ENCODE peak calls at places on chromosomes 5 and 9, in seven cellular contexts. Z is neuronal stem cell, Q is IMR-90, F is trophoblast cell, G is H9, S is H1, E is mesendoderm. O is an unnamed sample.

GRCh38 chr9:36714161-36714560 is 141.5 kb downstream of the MELK start:
- DNase-seq in Z (no peak), Q (no peak), F (no peak), G (no peak), S (no peak), E (no peak), O (no peak)

GRCh38 chr5:156406023-156406422 is 79.1 kb downstream of the SGCD start:
- DNase-seq in Z (no peak), Q (no peak), F (peak), G (no peak), S (no peak), E (no peak), O (no peak)

GRCh38 chr5:119395080-119395836 is 39.4 kb downstream of the TNFAIP8 start:
- DNase-seq in Z (no peak), Q (no peak), F (no peak), G (no peak), S (no peak), E (no peak), O (no peak)

GRCh38 chr5:2904399-2904798 is 152.9 kb upstream of the IRX2 start:
- DNase-seq in Z (no peak), Q (no peak), F (no peak), G (peak), S (peak), E (no peak), O (no peak)

GRCh38 chr5:61002616-61003015 is 57.6 kb downstream of the NDUFAF2 start:
- DNase-seq in Z (no peak), Q (no peak), F (no peak), G (no peak), S (no peak), E (no peak), O (no peak)

GRCh38 chr5:125257057-125257970 is 510.9 kb upstream of the ZNF608 start:
- DNase-seq in Z (peak), Q (peak), F (peak), G (no peak), S (no peak), E (peak), O (no peak)

GRCh38 chr9:76181020-76181641 is 213.1 kb downstream of the RFK start:
- DNase-seq in Z (no peak), Q (peak), F (peak), G (no peak), S (no peak), E (peak), O (peak)

GRCh38 chr5:175617447-175617846 is 40.4 kb upstream of the HRH2 start:
- DNase-seq in Z (no peak), Q (no peak), F (no peak), G (peak), S (peak), E (peak), O (no peak)

GRCh38 chr5:133580618-133581017 is 31.7 kb downstream of the FSTL4 start:
- DNase-seq in Z (no peak), Q (no peak), F (no peak), G (no peak), S (peak), E (peak), O (no peak)

GRCh38 chr9:134339183-134339806 is 13.0 kb downstream of the RXRA start:
- DNase-seq in Z (no peak), Q (peak), F (no peak), G (no peak), S (no peak), E (no peak), O (no peak)

GRCh38 chr9:124190761-124191160 is 67.0 kb upstream of the NEK6 start:
- DNase-seq in Z (no peak), Q (no peak), F (no peak), G (no peak), S (peak), E (no peak), O (no peak)

GRCh38 chr5:170488576-170488975 is 15.2 kb upstream of the KCNIP1 start:
- DNase-seq in Z (no peak), Q (no peak), F (no peak), G (no peak), S (no peak), E (no peak), O (no peak)

GRCh38 chr5:135242021-135242480 is 157.0 kb downstream of the MACROH2A1 start:
- DNase-seq in Z (no peak), Q (peak), F (peak), G (peak), S (peak), E (no peak), O (peak)

GRCh38 chr5:1336749-1337489 is 8.0 kb downstream of the CLPTM1L start:
- DNase-seq in Z (no peak), Q (no peak), F (no peak), G (no peak), S (no peak), E (no peak), O (no peak)

GRCh38 chr5:174172104-174172965 is 126.8 kb downstream of the NSG2 start:
- DNase-seq in Z (peak), Q (no peak), F (no peak), G (peak), S (no peak), E (peak), O (no peak)

GRCh38 chr5:39608024-39608423 is 183.2 kb upstream of the DAB2 start:
- DNase-seq in Z (no peak), Q (no peak), F (no peak), G (no peak), S (no peak), E (no peak), O (no peak)

GRCh38 chr5:38922199-38922598 is 76.4 kb downstream of the OSMR start:
- DNase-seq in Z (peak), Q (peak), F (peak), G (peak), S (peak), E (peak), O (peak)

GRCh38 chr5:84131372-84131771 is 253.3 kb downstream of the EDIL3 start:
- DNase-seq in Z (no peak), Q (no peak), F (no peak), G (no peak), S (no peak), E (no peak), O (no peak)

GRCh38 chr5:96934291-96934694 is 1.6 kb upstream of the LNPEP start:
- DNase-seq in Z (no peak), Q (peak), F (no peak), G (no peak), S (no peak), E (peak), O (no peak)

GRCh38 chr5:109161914-109162683 is 247.7 kb downstream of the PJA2 start:
- DNase-seq in Z (no peak), Q (peak), F (no peak), G (no peak), S (no peak), E (no peak), O (peak)

GRCh38 chr5:132024789-132025402 is 13.4 kb upstream of the ACSL6 start:
- DNase-seq in Z (no peak), Q (no peak), F (no peak), G (peak), S (no peak), E (peak), O (no peak)

GRCh38 chr5:90739567-90739966 is 181.0 kb downstream of the ADGRV1 start:
- DNase-seq in Z (no peak), Q (no peak), F (no peak), G (no peak), S (no peak), E (no peak), O (no peak)

GRCh38 chr9:85020791-85021190 is 351.3 kb downstream of the NTRK2 start:
- DNase-seq in Z (no peak), Q (no peak), F (no peak), G (no peak), S (no peak), E (no peak), O (no peak)

GRCh38 chr9:137461663-137462395 is 2.7 kb upstream of the NSMF start:
- DNase-seq in Z (no peak), Q (no peak), F (peak), G (peak), S (peak), E (peak), O (peak)

GRCh38 chr9:71703172-71703872 is 65.0 kb downstream of the CEMIP2 start:
- DNase-seq in Z (no peak), Q (no peak), F (no peak), G (no peak), S (no peak), E (no peak), O (no peak)

GRCh38 chr5:141680751-141681201 is 1.3 kb downstream of the ARAP3 start:
- DNase-seq in Z (peak), Q (peak), F (no peak), G (peak), S (peak), E (peak), O (peak)

GRCh38 chr9:112341741-112342140 is 8.3 kb upstream of the PTBP3 start:
- DNase-seq in Z (no peak), Q (peak), F (peak), G (no peak), S (no peak), E (peak), O (no peak)

GRCh38 chr5:34686762-34687268 is 30.7 kb downstream of the RAI14 start:
- DNase-seq in Z (no peak), Q (peak), F (peak), G (no peak), S (no peak), E (peak), O (peak)

GRCh38 chr5:121350493-121350892 is 501.2 kb upstream of the FTMT start:
- DNase-seq in Z (no peak), Q (no peak), F (no peak), G (no peak), S (no peak), E (no peak), O (no peak)

GRCh38 chr9:97280755-97281330 is 26.6 kb upstream of the CCDC180 start:
- DNase-seq in Z (no peak), Q (no peak), F (no peak), G (no peak), S (no peak), E (no peak), O (no peak)

GRCh38 chr9:19133549-19134345 is 6.5 kb upstream of the PLIN2 start:
- DNase-seq in Z (no peak), Q (peak), F (no peak), G (no peak), S (no peak), E (no peak), O (no peak)

GRCh38 chr9:135816179-135816970 is 91.0 kb downstream of the CAMSAP1 start:
- DNase-seq in Z (no peak), Q (no peak), F (no peak), G (no peak), S (no peak), E (no peak), O (no peak)

GRCh38 chr9:114852050-114852594 is 46.3 kb upstream of the TNFSF15 start:
- DNase-seq in Z (no peak), Q (peak), F (no peak), G (no peak), S (no peak), E (no peak), O (peak)

GRCh38 chr9:114854736-114855355 is 49.0 kb upstream of the TNFSF15 start:
- DNase-seq in Z (no peak), Q (no peak), F (no peak), G (no peak), S (no peak), E (no peak), O (no peak)

GRCh38 chr9:114851301-114851700 is 45.5 kb upstream of the TNFSF15 start:
- DNase-seq in Z (no peak), Q (no peak), F (no peak), G (no peak), S (no peak), E (peak), O (no peak)

GRCh38 chr9:114855488-114855887 is 49.6 kb upstream of the TNFSF15 start:
- DNase-seq in Z (no peak), Q (peak), F (no peak), G (no peak), S (no peak), E (no peak), O (no peak)

DNA sequence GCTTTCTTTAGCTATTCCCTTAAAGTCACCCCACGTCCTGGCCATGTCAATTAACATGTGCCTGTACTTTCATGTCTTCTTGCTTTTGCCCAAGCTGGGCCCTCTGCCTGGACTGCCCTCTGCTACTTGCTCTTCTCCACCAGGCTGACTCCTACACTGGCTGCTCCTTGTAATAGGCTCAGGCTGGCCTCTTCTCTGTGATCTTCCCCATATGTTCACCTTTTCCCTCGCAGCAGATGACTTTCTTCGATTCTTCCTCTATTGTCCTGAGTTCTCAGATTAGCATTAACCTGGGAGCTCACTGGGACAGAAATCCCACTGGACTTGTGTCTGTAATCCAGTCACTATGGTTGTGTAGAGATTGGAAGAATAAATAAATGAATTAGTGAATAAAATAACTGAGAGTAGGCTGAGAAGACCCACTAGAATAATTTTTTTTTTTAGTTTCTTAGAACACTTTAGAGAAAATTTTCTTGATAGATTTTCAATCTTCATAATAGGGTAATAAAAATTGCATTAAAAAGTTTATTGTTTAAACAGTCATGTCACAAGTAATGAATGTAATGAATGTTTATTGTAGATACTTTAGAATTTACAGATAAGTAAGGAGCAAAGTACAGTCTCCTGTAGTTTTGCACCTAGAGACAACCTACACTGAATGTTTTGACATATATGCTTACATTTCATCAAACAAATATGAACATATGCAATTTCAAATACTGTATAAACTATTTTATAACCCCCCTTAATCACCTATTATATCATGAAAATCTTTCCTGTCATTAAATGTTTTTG is 47.4 kb upstream of the TNFSF15 start:
- DNase-seq in Z (no peak), Q (no peak), F (no peak), G (no peak), S (no peak), E (no peak), O (no peak)
- H2BK120ac ChIP-seq in Z (no peak), Q (no peak), F (no peak), G (no peak), S (no peak), E (no peak), O (no peak)

GRCh38 chr5:57750891-57751290 is 268.3 kb upstream of the ACTBL2 start:
- DNase-seq in Z (no peak), Q (no peak), F (no peak), G (no peak), S (no peak), E (no peak), O (no peak)

GRCh38 chr5:57749396-57749795 is 266.8 kb upstream of the ACTBL2 start:
- DNase-seq in Z (no peak), Q (peak), F (no peak), G (no peak), S (no peak), E (no peak), O (no peak)

GRCh38 chr5:57750282-57750681 is 267.7 kb upstream of the ACTBL2 start:
- DNase-seq in Z (no peak), Q (no peak), F (no peak), G (no peak), S (no peak), E (no peak), O (no peak)

GRCh38 chr5:57753446-57753845 is 270.8 kb upstream of the ACTBL2 start:
- DNase-seq in Z (no peak), Q (no peak), F (no peak), G (no peak), S (no peak), E (no peak), O (no peak)

DNA sequence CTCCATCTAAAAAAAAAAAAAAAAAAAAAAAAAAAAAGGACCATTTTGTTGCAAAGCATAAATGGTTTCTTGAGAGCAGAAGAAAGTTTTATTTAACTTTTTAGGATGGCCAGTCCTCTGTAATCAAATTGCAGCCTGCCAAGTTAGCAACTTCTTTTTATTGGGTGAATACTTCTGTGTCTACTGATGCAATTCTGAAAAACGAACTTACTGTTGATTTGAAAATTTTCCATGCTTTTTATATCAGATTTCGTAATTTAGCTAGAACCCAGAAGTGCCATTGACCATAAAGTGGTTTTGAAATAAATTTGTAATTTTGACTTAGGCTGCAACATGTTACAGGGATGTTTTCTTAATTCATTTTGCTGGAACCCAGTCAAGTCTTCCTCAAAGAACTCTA is 269.1 kb upstream of the ACTBL2 start:
- DNase-seq in Z (no peak), Q (no peak), F (no peak), G (no peak), S (no peak), E (no peak), O (no peak)
- H2BK120ac ChIP-seq in Z (no peak), Q (no peak), F (no peak), G (no peak), S (no peak), E (no peak), O (no peak)

GRCh38 chr9:38277601-38278200 is 114.8 kb upstream of the ALDH1B1 start:
- DNase-seq in Z (no peak), Q (no peak), F (no peak), G (peak), S (no peak), E (no peak), O (no peak)
- H2BK120ac ChIP-seq in Z (no peak), Q (no peak), F (no peak), G (no peak), S (no peak), E (no peak), O (no peak)

DNA sequence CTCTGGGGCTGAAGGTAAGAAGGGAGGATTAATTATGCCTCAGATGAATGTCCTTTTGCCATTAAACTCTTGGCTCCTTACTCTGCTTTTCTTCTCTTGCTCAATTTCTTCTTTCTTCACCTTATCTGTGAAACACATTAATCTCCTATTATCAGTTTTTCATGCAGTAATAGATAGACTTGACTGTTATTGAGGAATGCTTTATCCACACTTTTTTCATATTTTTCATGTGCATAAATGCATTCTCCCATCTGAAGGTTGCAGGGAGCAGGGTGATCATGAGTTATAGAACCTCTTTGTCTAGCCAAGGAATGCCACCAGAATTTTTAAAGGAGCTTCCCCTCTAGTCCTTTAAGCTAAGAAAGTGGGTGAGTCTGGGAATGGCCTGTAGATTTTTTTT is 66.4 kb upstream of the CD180 start:
- DNase-seq in Z (no peak), Q (no peak), F (no peak), G (no peak), S (no peak), E (no peak), O (no peak)
- H2BK120ac ChIP-seq in Z (no peak), Q (no peak), F (no peak), G (no peak), S (no peak), E (no peak), O (no peak)

DNA sequence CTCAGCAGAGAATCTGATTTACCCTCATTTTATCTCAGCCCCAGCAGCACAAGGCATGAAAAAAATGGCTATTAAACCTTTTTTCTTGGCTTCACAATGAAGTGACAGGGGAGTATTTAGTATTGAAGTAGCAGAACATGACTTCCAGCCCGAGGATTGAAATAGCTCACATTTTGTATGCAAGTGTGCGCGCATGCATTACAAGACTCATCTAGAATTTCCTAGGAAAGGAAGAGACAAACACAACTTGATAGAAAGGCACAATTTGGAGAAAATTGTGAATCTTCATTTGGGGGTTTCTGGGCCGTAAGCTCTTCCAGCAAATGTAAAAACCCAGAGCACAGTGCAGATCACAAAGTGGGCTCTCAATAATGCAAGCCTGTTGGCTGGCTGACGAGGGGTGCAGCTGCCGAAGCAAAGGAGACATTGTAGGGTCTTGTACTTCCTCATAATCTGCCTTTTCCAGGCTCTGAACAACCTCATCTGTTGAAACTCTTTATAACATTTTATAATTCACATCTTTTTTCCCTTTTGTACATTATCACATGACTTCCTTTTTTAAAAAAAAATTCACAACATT is 109.0 kb downstream of the BAAT start:
- DNase-seq in Z (no peak), Q (no peak), F (no peak), G (no peak), S (no peak), E (no peak), O (no peak)
- H2BK120ac ChIP-seq in Z (no peak), Q (no peak), F (no peak), G (no peak), S (no peak), E (no peak), O (no peak)

GRCh38 chr9:81815781-81816180 is 112.4 kb upstream of the SPATA31D4 start:
- DNase-seq in Z (no peak), Q (no peak), F (peak), G (no peak), S (no peak), E (peak), O (no peak)

GRCh38 chr9:81819859-81820546 is 108.2 kb upstream of the SPATA31D4 start:
- DNase-seq in Z (peak), Q (peak), F (no peak), G (peak), S (no peak), E (no peak), O (no peak)

GRCh38 chr9:81814794-81815464 is 113.3 kb upstream of the SPATA31D4 start:
- DNase-seq in Z (no peak), Q (no peak), F (no peak), G (no peak), S (no peak), E (peak), O (peak)

GRCh38 chr9:81814404-81814793 is 113.8 kb upstream of the SPATA31D4 start:
- DNase-seq in Z (no peak), Q (no peak), F (peak), G (no peak), S (no peak), E (no peak), O (no peak)
- H2BK120ac ChIP-seq in Z (no peak), Q (no peak), F (no peak), G (no peak), S (no peak), E (no peak), O (no peak)

O was measured in mesenchymal stem cell.